ENCODE peak calls at places on chromosomes 11 and 22, in nine cellular contexts. R is tibial artery, Z is PC-3, V is HCT116, X is PC-9, T is endodermal cell, E is left ventricle myocardium inferior, D is H9, F is ovary. S is an unnamed sample.

GRCh38 chr22:27670701-27671412 is 130.7 kb downstream of the MN1 start:
- DNase-seq in R (no peak), Z (peak; percentile 32), V (peak; percentile 34), X (peak; percentile 81), T (peak; percentile 95), E (peak; percentile 73), D (peak; percentile 87), F (no peak), S (no peak)

GRCh38 chr11:10298342-10298741 is 4.3 kb upstream of the SBF2 start:
- DNase-seq in R (no peak), Z (peak; percentile 84), V (no peak), X (no peak), T (no peak), E (no peak), D (no peak), F (no peak), S (no peak)

GRCh38 chr11:75781296-75781695 is 12.7 kb downstream of the DGAT2 start:
- DNase-seq in R (no peak), Z (no peak), V (no peak), X (no peak), T (no peak), E (no peak), D (no peak), F (no peak), S (no peak)

GRCh38 chr11:123302751-123303195 is 107.7 kb upstream of the CLMP start:
- DNase-seq in R (no peak), Z (peak; percentile 73), V (no peak), X (no peak), T (peak; percentile 53), E (no peak), D (no peak), F (no peak), S (no peak)

GRCh38 chr22:29351042-29351441 is 35.5 kb upstream of the RASL10A start:
- DNase-seq in R (no peak), Z (no peak), V (no peak), X (no peak), T (no peak), E (no peak), D (no peak), F (no peak), S (no peak)

GRCh38 chr22:50035976-50036375 is 22.1 kb downstream of the TTLL8 start:
- DNase-seq in R (no peak), Z (no peak), V (no peak), X (no peak), T (no peak), E (no peak), D (no peak), F (peak; percentile 24), S (no peak)

GRCh38 chr22:42316988-42317387 is 46.5 kb upstream of the TCF20 start:
- DNase-seq in R (no peak), Z (no peak), V (no peak), X (peak; percentile 45), T (no peak), E (peak; percentile 31), D (no peak), F (peak; percentile 57), S (no peak)

GRCh38 chr11:46422588-46422987 is 31.0 kb upstream of the CHRM4 start:
- DNase-seq in R (no peak), Z (no peak), V (no peak), X (no peak), T (no peak), E (no peak), D (no peak), F (no peak), S (no peak)

GRCh38 chr22:45065726-45066125 is 55.9 kb upstream of the PHF21B start:
- DNase-seq in R (no peak), Z (no peak), V (no peak), X (no peak), T (no peak), E (no peak), D (no peak), F (no peak), S (no peak)

GRCh38 chr22:50399751-50400331 is 56.7 kb downstream of the PPP6R2 start:
- DNase-seq in R (peak; percentile 46), Z (no peak), V (peak; percentile 3), X (peak; percentile 32), T (peak; percentile 90), E (no peak), D (peak; percentile 75), F (no peak), S (no peak)

GRCh38 chr22:43210631-43211515 is 23.9 kb upstream of the TTLL12 start:
- DNase-seq in R (no peak), Z (no peak), V (no peak), X (no peak), T (no peak), E (no peak), D (no peak), F (no peak), S (no peak)

GRCh38 chr11:701741-702513 is 4.1 kb upstream of the EPS8L2 start:
- DNase-seq in R (no peak), Z (no peak), V (no peak), X (no peak), T (no peak), E (no peak), D (no peak), F (no peak), S (no peak)

GRCh38 chr11:92769125-92769524 is 200.3 kb upstream of the MTNR1B start:
- DNase-seq in R (no peak), Z (no peak), V (no peak), X (no peak), T (no peak), E (no peak), D (no peak), F (no peak), S (no peak)

GRCh38 chr11:31655483-31655882 is 145.9 kb downstream of the ELP4 start:
- DNase-seq in R (no peak), Z (peak; percentile 82), V (peak; percentile 84), X (no peak), T (no peak), E (no peak), D (no peak), F (no peak), S (no peak)

GRCh38 chr11:36162909-36163434 is 126.3 kb downstream of the COMMD9 start:
- DNase-seq in R (no peak), Z (no peak), V (no peak), X (no peak), T (no peak), E (peak; percentile 31), D (no peak), F (no peak), S (no peak)

DNA sequence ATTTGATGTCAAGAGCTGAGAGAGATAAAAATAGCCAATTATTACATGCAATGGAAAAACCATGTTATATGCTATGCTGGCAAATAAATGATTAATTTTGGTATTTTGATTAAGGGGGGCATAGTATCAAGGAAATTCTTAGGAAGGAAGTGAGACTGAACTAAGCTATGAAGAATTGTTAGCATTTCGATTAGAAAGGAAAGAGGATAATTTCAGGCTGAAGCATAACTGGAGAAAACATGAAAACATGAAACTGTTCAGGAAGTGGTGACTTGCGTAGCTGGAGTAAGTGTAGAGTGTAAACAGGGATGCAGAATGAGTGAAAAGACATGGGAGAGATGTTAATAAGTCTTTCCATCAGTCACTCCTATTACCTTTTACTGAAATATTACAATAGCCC is 6.4 kb downstream of the ACRV1 start:
- DNase-seq in R (no peak), Z (no peak), V (no peak), X (no peak), T (no peak), E (no peak), D (no peak), F (no peak), S (no peak)
- H3K9me3 ChIP-seq in R (no peaks in the 10 kb centered on the region), Z (no peaks in the 10 kb centered on the region), V (no peaks in the 10 kb centered on the region), X (no peaks in the 10 kb centered on the region), T (no peaks in the 10 kb centered on the region), E (no peaks in the 10 kb centered on the region), D (no peaks in the 10 kb centered on the region), F (no peaks in the 10 kb centered on the region), S (no peaks in the 10 kb centered on the region)

GRCh38 chr22:48101704-48102103 is 1339.3 kb downstream of the TBC1D22A start:
- DNase-seq in R (no peak), Z (no peak), V (no peak), X (no peak), T (no peak), E (no peak), D (peak; percentile 7), F (no peak), S (no peak)
- H3K9me3 ChIP-seq in R (no peaks in the 10 kb centered on the region), Z (no peaks in the 10 kb centered on the region), V (no peaks in the 10 kb centered on the region), X (no peaks in the 10 kb centered on the region), T (no peaks in the 10 kb centered on the region), E (no peaks in the 10 kb centered on the region), D (no peaks in the 10 kb centered on the region), F (no peaks in the 10 kb centered on the region), S (no peaks in the 10 kb centered on the region)

GRCh38 chr22:48432721-48433518 is 1394.8 kb downstream of the BRD1 start:
- DNase-seq in R (peak; percentile 15), Z (no peak), V (no peak), X (no peak), T (no peak), E (no peak), D (no peak), F (no peak), S (no peak)

GRCh38 chr22:48433647-48434046 is 1394.0 kb downstream of the BRD1 start:
- DNase-seq in R (peak; percentile 4), Z (no peak), V (no peak), X (no peak), T (no peak), E (no peak), D (no peak), F (no peak), S (no peak)

GRCh38 chr22:48436201-48436931 is 1391.3 kb downstream of the BRD1 start:
- DNase-seq in R (no peak), Z (no peak), V (no peak), X (no peak), T (no peak), E (no peak), D (no peak), F (no peak), S (no peak)

GRCh38 chr22:48434868-48435250 is 1392.8 kb downstream of the BRD1 start:
- DNase-seq in R (no peak), Z (no peak), V (no peak), X (no peak), T (no peak), E (no peak), D (no peak), F (no peak), S (no peak)

DNA sequence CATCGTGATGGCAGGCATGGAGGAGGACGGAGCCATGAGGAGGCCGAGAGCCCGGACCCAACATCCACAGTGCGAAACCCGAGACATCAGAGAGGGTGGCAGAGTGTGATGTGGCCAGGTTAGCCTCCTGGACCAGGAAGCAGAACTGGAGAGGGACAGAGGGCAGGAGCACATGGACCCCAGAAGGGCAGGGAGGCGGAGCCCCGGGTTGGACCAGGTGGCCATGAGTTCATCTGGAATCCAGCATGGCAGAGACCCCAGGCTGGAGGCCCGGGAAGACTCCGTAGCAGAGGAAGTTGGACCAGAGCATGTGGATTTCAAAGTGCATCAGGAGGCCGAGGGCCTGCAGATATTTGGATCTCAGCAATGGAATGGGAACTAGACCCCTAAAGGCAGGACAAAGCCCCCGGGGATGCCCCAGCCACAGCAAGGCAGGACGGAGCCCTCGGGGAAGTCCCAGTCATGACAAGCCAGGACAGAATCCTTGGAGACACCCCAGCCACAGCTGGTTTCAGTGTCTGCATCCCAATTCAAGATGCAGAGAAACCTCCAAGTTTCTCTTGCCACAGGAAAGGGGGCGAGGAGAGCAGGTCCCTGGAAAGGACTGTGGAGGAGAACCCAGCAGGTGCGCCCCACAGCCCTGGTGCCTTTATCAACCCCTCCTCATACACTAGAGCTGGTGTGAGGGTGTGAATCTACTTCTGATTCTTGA is 1393.4 kb downstream of the BRD1 start:
- DNase-seq in R (no peak), Z (no peak), V (no peak), X (no peak), T (no peak), E (no peak), D (no peak), F (no peak), S (no peak)
- H3K9me3 ChIP-seq in R (no peaks in the 10 kb centered on the region), Z (no peaks in the 10 kb centered on the region), V (no peaks in the 10 kb centered on the region), X (no peaks in the 10 kb centered on the region), T (no peaks in the 10 kb centered on the region), E (no peaks in the 10 kb centered on the region), D (no peaks in the 10 kb centered on the region), F (no peaks in the 10 kb centered on the region), S (no peaks in the 10 kb centered on the region)

GRCh38 chr22:36737776-36738175 is 34.2 kb upstream of the CACNG2 start:
- DNase-seq in R (peak; percentile 55), Z (no peak), V (no peak), X (peak; percentile 48), T (peak; percentile 30), E (peak; percentile 37), D (peak; percentile 12), F (no peak), S (peak; percentile 32)
- H3K9me3 ChIP-seq in R (no peaks in the 10 kb centered on the region), Z (no peaks in the 10 kb centered on the region), V (peaks cover 5% of the 10 kb centered on the region), X (no peaks in the 10 kb centered on the region), T (no peaks in the 10 kb centered on the region), E (peaks cover 16% of the 10 kb centered on the region), D (no peaks in the 10 kb centered on the region), F (no peaks in the 10 kb centered on the region), S (peaks cover 14% of the 10 kb centered on the region)

S was measured in tibial nerve.